ENCODE peak calls at places on chromosome 21, in five cellular contexts. I is fibroblast of mammary gland, Q is endodermal cell, S is AG08396, F is dermis blood vessel endothelial cell. E is an unnamed sample.
A peak's percentile ranks its signal among the peaks of the same experiment; 100 is the strongest.

GRCh38 chr21:15204140-15204774 is 139.5 kb upstream of the NRIP1 start:
- DNase-seq in Q (no peak), F (no peak), I (no peak), S (no peak), E (no peak)

GRCh38 chr21:34807881-34808568 is 139.2 kb downstream of the CLIC6 start:
- DNase-seq in S (peak; percentile 79), F (peak; percentile 75), I (peak; percentile 98), Q (no peak), E (no peak)

GRCh38 chr21:42079939-42080787 is 9.0 kb downstream of the UMODL1 start:
- DNase-seq in S (no peak), I (peak; percentile 64), Q (peak; percentile 74), F (no peak), E (no peak)

GRCh38 chr21:14533555-14534400 is 12.3 kb downstream of the SAMSN1 start:
- DNase-seq in F (peak; percentile 49), Q (no peak), S (no peak), I (peak; percentile 79), E (no peak)

GRCh38 chr21:42061866-42062542 is 9.1 kb upstream of the UMODL1 start:
- DNase-seq in I (no peak), S (no peak), Q (no peak), F (no peak), E (peak; percentile 7)

GRCh38 chr21:29538115-29538514 is 239.4 kb downstream of the BACH1 start:
- DNase-seq in S (no peak), F (no peak), Q (no peak), I (peak; percentile 37), E (no peak)

GRCh38 chr21:14675774-14676530 is 129.8 kb upstream of the SAMSN1 start:
- DNase-seq in Q (no peak), S (no peak), F (peak; percentile 20), I (no peak), E (no peak)

GRCh38 chr21:43965911-43966585 is 46.1 kb upstream of the TRAPPC10 start:
- DNase-seq in S (no peak), F (no peak), Q (no peak), I (no peak), E (no peak)

GRCh38 chr21:33441489-33442477 is 38.0 kb downstream of the TMEM50B start:
- DNase-seq in I (peak; percentile 83), F (peak; percentile 23), S (peak; percentile 60), Q (peak; percentile 26), E (peak; percentile 70)